ENCODE peak calls at places on chromosome 21, in nine cellular contexts. J, M, B, T, U, E, Y, O and Q are unnamed samples.

GRCh38 chr21:28972398-28972797 is 20.3 kb downstream of the LTN1 start:
- DNase-seq in Y (no peak), O (no peak), M (no peak), E (no peak), T (no peak), J (no peak), B (no peak), U (no peak), Q (no peak)

GRCh38 chr21:25934771-25935224 is 200.0 kb downstream of the GABPA start:
- DNase-seq in M (peak; percentile 51), J (peak; percentile 27), E (no peak), O (peak; percentile 98), Y (peak; percentile 79), B (peak; percentile 99), T (peak; percentile 47), U (peak; percentile 71), Q (peak; percentile 75)

GRCh38 chr21:35284199-35284598 is 235.1 kb upstream of the RUNX1 start:
- DNase-seq in E (peak; percentile 39), B (no peak), J (no peak), Y (peak; percentile 35), M (no peak), U (no peak), O (no peak), T (peak; percentile 37), Q (no peak)

GRCh38 chr21:46639489-46640386 is 4.3 kb downstream of the PRMT2 start:
- DNase-seq in Y (no peak), T (no peak), B (peak; percentile 16), O (peak; percentile 58), J (no peak), E (no peak), U (no peak), M (no peak), Q (no peak)

GRCh38 chr21:34807146-34807880 is 138.5 kb downstream of the CLIC6 start:
- DNase-seq in J (peak; percentile 58), M (no peak), T (peak; percentile 52), O (peak; percentile 89), E (no peak), U (no peak), Y (no peak), B (peak; percentile 97), Q (no peak)

GRCh38 chr21:25220169-25220568 is 387.1 kb downstream of the MRPL39 start:
- DNase-seq in U (no peak), M (no peak), E (no peak), T (no peak), J (no peak), B (no peak), Y (no peak), O (no peak), Q (no peak)

GRCh38 chr21:34992736-34993135 is 56.4 kb downstream of the RUNX1 start:
- DNase-seq in O (no peak), T (no peak), J (no peak), U (peak; percentile 50), M (no peak), B (peak; percentile 73), E (peak; percentile 43), Y (no peak), Q (no peak)

GRCh38 chr21:33401617-33401967 is 1.6 kb upstream of the IFNGR2 start:
- DNase-seq in T (no peak), Y (no peak), B (no peak), O (peak; percentile 36), M (no peak), U (no peak), E (no peak), J (no peak), Q (no peak)

GRCh38 chr21:29323189-29323588 is 24.5 kb downstream of the BACH1 start:
- DNase-seq in M (no peak), U (no peak), T (no peak), E (no peak), J (no peak), O (no peak), Y (no peak), B (no peak), Q (no peak)

GRCh38 chr21:34980423-34981115 is 68.5 kb downstream of the RUNX1 start:
- DNase-seq in J (no peak), T (no peak), Y (no peak), B (no peak), O (no peak), U (no peak), M (no peak), E (no peak), Q (no peak)

GRCh38 chr21:46148106-46148505 is 7.3 kb downstream of the FTCD start:
- DNase-seq in U (no peak), T (no peak), Y (no peak), J (no peak), M (no peak), B (no peak), O (no peak), E (no peak), Q (no peak)

GRCh38 chr21:38751379-38752050 is 54.2 kb upstream of the ETS2 start:
- DNase-seq in E (no peak), B (no peak), T (peak; percentile 60), U (peak; percentile 78), O (no peak), M (no peak), J (no peak), Y (peak; percentile 52), Q (no peak)

GRCh38 chr21:29007801-29008200 is 11.3 kb downstream of the RWDD2B start:
- DNase-seq in J (no peak), E (no peak), B (peak; percentile 33), Y (no peak), O (no peak), M (no peak), U (no peak), T (no peak), Q (no peak)

GRCh38 chr21:40886931-40887330 is 40.0 kb upstream of the DSCAM start:
- DNase-seq in B (no peak), M (no peak), E (no peak), O (no peak), J (no peak), T (no peak), Y (no peak), U (no peak), Q (no peak)

GRCh38 chr21:39911286-39911685 is 44.0 kb downstream of the PCP4 start:
- DNase-seq in J (no peak), U (no peak), B (no peak), Y (no peak), M (no peak), E (no peak), O (peak; percentile 12), T (no peak), Q (no peak)

GRCh38 chr21:44994581-44995171 is 54.8 kb downstream of the SLX9 start:
- DNase-seq in O (no peak), U (no peak), M (no peak), J (no peak), T (no peak), Y (no peak), B (no peak), E (no peak), Q (peak; percentile 21)

GRCh38 chr21:44996501-44996921 is 56.7 kb downstream of the SLX9 start:
- DNase-seq in B (no peak), O (no peak), M (no peak), J (no peak), T (no peak), Y (no peak), E (no peak), U (no peak), Q (peak; percentile 15)

GRCh38 chr21:44996983-44997936 is 57.4 kb downstream of the SLX9 start:
- DNase-seq in O (no peak), Y (no peak), B (no peak), J (no peak), M (no peak), E (no peak), T (no peak), U (no peak), Q (peak; percentile 57)

GRCh38 chr21:44995257-44995941 is 55.6 kb downstream of the SLX9 start:
- DNase-seq in M (no peak), E (no peak), T (no peak), Y (no peak), O (no peak), B (no peak), U (no peak), J (no peak), Q (no peak)

DNA sequence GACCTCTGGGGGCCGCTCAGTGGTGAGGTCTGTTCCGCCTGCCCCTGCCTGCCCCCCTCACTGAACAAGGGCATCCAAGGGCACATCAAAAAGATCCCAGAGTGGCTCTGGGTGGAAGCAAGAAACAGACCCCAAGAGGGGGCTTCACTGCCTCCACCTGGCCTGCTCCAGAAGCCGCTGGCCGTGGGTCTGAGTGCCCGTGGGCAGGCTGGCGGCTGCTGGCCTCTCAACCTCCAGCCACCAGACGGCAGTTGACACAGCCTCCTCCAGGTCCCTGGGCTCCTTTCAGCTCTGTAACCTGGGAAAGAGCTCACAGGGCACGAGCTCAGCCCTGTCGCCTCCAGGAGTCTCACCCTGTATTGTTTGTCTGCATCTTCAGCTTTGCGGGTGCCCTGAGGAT is 56.3 kb downstream of the SLX9 start:
- DNase-seq in U (no peak), B (no peak), O (no peak), J (no peak), E (no peak), M (no peak), T (no peak), Y (no peak), Q (no peak)
- H3K4me1 ChIP-seq in U (peaks cover 34% of the 10 kb centered on the region), B (peaks cover 16% of the 10 kb centered on the region), O (peaks cover 9% of the 10 kb centered on the region), J (peaks cover 4% of the 10 kb centered on the region), E (peaks cover 9% of the 10 kb centered on the region), M (peaks cover 12% of the 10 kb centered on the region), T (no peaks in the 10 kb centered on the region), Y (peaks cover 9% of the 10 kb centered on the region), Q (no peaks in the 10 kb centered on the region)

DNA sequence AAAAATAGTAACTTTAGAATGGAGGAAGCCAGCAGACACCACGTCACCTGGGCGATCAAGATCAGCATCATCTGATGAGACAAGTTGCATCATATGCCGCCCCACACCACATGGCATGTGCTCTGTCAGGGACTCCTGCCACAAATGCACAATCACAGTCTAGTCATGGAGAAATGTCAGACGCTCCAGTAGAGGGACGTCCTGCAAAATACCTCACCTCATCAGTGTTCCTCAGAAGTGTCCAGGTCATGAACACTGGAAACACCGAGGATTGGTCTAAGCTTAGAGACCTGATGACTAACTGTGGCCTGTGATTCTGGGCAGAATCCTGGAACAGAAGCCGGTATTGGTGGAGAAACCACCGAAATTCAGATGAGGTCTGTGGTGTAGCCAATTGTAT is 14.3 kb downstream of the ADARB1 start:
- DNase-seq in E (no peak), B (no peak), U (no peak), O (peak; percentile 9), M (no peak), J (no peak), Y (no peak), T (no peak), Q (no peak)
- H3K4me1 ChIP-seq in E (no peaks in the 10 kb centered on the region), B (peaks cover 25% of the 10 kb centered on the region), U (peaks cover 30% of the 10 kb centered on the region), O (no peaks in the 10 kb centered on the region), M (peaks cover 7% of the 10 kb centered on the region), J (no peaks in the 10 kb centered on the region), Y (peaks cover 39% of the 10 kb centered on the region), T (peaks cover 8% of the 10 kb centered on the region), Q (no peaks in the 10 kb centered on the region)

GRCh38 chr21:44910229-44911065 is 10.3 kb downstream of the ITGB2 start:
- DNase-seq in M (no peak), J (no peak), O (no peak), B (no peak), E (no peak), Y (no peak), T (no peak), U (no peak), Q (no peak)
- H3K4me1 ChIP-seq in M (peaks cover 10% of the 10 kb centered on the region), J (peaks cover 5% of the 10 kb centered on the region), O (peaks cover 53% of the 10 kb centered on the region), B (peaks cover 6% of the 10 kb centered on the region), E (peaks cover 5% of the 10 kb centered on the region), Y (no peaks in the 10 kb centered on the region), T (peaks cover 7% of the 10 kb centered on the region), U (peaks cover 41% of the 10 kb centered on the region), Q (peaks cover 16% of the 10 kb centered on the region)

DNA sequence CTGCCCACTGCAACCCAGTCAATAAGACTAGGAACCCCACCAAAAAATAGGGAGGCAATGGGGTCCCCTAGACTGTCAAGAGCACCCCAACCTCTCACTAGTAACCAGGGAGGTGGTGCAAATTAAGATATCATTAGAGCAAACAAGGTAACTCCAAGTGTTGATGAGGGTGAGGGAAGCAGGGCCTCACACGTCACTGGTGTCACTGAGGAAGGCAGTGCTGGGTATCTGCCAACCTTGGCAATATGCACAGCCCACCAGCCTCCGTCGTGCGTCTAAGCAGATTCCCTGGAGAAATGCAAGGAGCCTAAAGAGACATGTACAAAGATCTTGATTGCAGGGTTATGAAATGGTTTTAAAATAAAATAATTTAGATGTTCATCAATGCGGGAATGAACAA is 3.8 kb downstream of the UBASH3A start:
- DNase-seq in M (no peak), T (no peak), Y (no peak), U (no peak), B (no peak), J (no peak), E (no peak), O (no peak), Q (no peak)
- H3K4me1 ChIP-seq in M (no peaks in the 10 kb centered on the region), T (no peaks in the 10 kb centered on the region), Y (no peaks in the 10 kb centered on the region), U (no peaks in the 10 kb centered on the region), B (no peaks in the 10 kb centered on the region), J (peaks cover 1% of the 10 kb centered on the region), E (no peaks in the 10 kb centered on the region), O (peaks cover 15% of the 10 kb centered on the region), Q (no peaks in the 10 kb centered on the region)